ENCODE peak calls at places on chromosome 13, in six cellular contexts. N is choroid plexus epithelial cell, J is astrocyte of the spinal cord, D is adrenal gland, S is PC-3, Y is AG10803. V is an unnamed sample.

GRCh38 chr13:111066544-111066943 is 48.6 kb upstream of the ARHGEF7 start:
- DNase-seq in J (no peak), S (no peak), D (peak), Y (no peak), N (peak), V (no peak)

GRCh38 chr13:38366954-38367645 is 17.4 kb downstream of the UFM1 start:
- DNase-seq in S (peak), N (peak), J (peak), D (no peak), Y (peak), V (peak)

GRCh38 chr13:28540612-28541011 is 45.7 kb upstream of the FLT1 start:
- DNase-seq in S (peak), Y (no peak), J (no peak), D (no peak), N (peak), V (no peak)

GRCh38 chr13:97434417-97435296 is 688 bp downstream of the RAP2A start:
- DNase-seq in J (peak), N (peak), S (peak), D (peak), Y (no peak), V (peak)

GRCh38 chr13:66424417-66424816 is 805.7 kb downstream of the PCDH9 start:
- DNase-seq in Y (peak), D (no peak), S (peak), N (peak), J (peak), V (peak)

GRCh38 chr13:99431927-99432636 is 69.2 kb upstream of the TM9SF2 start:
- DNase-seq in J (no peak), N (no peak), S (no peak), Y (peak), D (no peak), V (no peak)

GRCh38 chr13:65595881-65596280 is 1634.3 kb downstream of the PCDH9 start:
- DNase-seq in Y (peak), N (peak), D (no peak), J (peak), S (no peak), V (no peak)

GRCh38 chr13:113297370-113297871 is 382 bp downstream of the LAMP1 start:
- DNase-seq in S (no peak), J (peak), N (peak), D (peak), Y (peak), V (peak)

GRCh38 chr13:113897966-113898365 is 34.1 kb upstream of the GAS6 start:
- DNase-seq in N (no peak), J (no peak), Y (no peak), S (peak), D (no peak), V (no peak)

GRCh38 chr13:24050292-24050711 is 110.2 kb upstream of the SPATA13 start:
- DNase-seq in J (peak), Y (peak), N (peak), D (peak), S (peak), V (peak)

GRCh38 chr13:35818577-35819165 is 312.5 kb downstream of the DCLK1 start:
- DNase-seq in D (no peak), Y (peak), S (peak), J (peak), N (peak), V (peak)

GRCh38 chr13:26853272-26853818 is 92.8 kb upstream of the GPR12 start:
- DNase-seq in S (no peak), Y (no peak), N (no peak), J (no peak), D (no peak), V (no peak)

GRCh38 chr13:51625555-51626345 is 41.5 kb downstream of the WDFY2 start:
- DNase-seq in J (peak), S (no peak), D (peak), Y (no peak), N (no peak), V (peak)

GRCh38 chr13:30862707-30863106 is 43.4 kb upstream of the MEDAG start:
- DNase-seq in S (no peak), N (peak), D (no peak), J (peak), Y (no peak), V (no peak)

GRCh38 chr13:111663505-111663904 is 343.1 kb downstream of the TEX29 start:
- DNase-seq in N (no peak), J (no peak), S (no peak), D (no peak), Y (no peak), V (no peak)

GRCh38 chr13:30615851-30616311 is 1.8 kb upstream of the USPL1 start:
- DNase-seq in Y (peak), D (no peak), N (peak), S (peak), J (peak), V (peak)

GRCh38 chr13:112168771-112169170 is 101.8 kb downstream of the SOX1 start:
- DNase-seq in S (no peak), J (no peak), Y (no peak), N (no peak), D (no peak), V (no peak)

GRCh38 chr13:106997696-106998095 is 429.8 kb upstream of the ARGLU1 start:
- DNase-seq in J (no peak), S (no peak), D (no peak), Y (no peak), N (no peak), V (no peak)

GRCh38 chr13:48505597-48506091 is 27.2 kb downstream of the RCBTB2 start:
- DNase-seq in Y (peak), D (peak), N (no peak), J (no peak), S (no peak), V (no peak)

DNA sequence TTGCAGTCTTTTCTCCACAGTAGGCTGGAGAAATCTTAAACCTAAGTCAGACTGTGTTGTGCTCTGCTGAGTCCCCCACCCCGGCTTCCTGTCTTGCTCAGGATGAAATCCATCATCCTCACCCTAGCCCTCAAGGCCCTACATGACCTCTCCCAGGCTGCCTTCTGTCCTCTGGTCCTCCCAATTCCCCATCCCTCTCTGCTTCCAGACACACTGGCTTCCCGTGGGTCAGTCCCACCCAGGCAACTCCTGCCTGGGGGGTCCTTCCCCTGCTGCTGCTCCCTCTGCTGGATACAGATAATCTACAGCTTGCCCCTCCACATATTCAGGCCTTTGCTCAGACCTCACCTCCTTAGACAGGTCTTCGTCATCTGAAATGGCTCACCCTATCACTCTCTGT is 18.4 kb upstream of the CBY2 start:
- DNase-seq in Y (no peak), D (no peak), J (no peak), N (no peak), S (no peak), V (no peak)
- TF ChIP-seq CTCF in Y (no peak), D (no peak), J (peak), N (peak), S (peak), V (peak)

DNA sequence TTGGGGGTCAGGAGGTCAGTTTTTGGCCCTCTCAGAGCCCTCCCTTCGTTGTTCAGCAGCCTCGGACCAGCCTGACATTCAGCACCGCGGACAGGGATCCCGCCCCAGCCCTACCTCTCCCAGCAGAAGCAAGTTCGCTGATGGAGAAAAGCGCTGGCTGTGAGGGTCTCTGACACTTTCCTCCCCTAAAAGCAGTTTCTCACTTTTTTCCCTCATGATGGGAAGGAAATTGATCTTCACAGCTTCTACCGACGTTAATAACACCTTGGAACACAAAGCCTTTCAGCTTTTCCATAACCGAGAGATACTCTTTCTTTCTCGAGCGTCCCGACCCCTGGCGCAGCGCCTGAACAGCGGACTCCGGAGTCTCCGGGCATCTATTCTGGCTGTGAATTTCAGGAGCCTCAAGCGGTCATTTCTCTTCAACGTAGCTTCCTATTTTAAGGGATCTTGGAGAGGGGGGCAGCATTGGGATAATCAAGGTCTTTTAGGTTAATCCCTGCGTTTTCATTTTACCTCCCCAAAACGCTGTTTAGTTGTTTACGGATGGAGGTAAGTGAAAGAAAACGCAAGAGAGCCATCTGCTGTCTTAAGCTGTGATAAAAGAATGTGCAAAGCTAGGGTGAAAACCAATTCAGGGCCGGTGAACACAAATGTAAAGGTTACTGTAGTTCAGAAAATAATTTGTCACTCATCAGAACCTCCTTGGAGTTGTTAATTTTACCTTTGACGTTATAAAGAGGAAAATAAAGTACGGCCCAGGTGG is 467.2 kb downstream of the ITGBL1 start:
- DNase-seq in S (no peak), Y (peak), D (no peak), N (peak), J (peak), V (peak)
- TF ChIP-seq CTCF in S (peak), Y (no peak), D (no peak), N (peak), J (peak), V (no peak)

GRCh38 chr13:42973581-42973980 is 18.5 kb downstream of the EPSTI1 start:
- DNase-seq in N (peak), S (no peak), D (no peak), J (no peak), Y (no peak), V (no peak)

GRCh38 chr13:42971670-42972355 is 20.2 kb downstream of the EPSTI1 start:
- DNase-seq in N (peak), Y (peak), J (no peak), D (no peak), S (no peak), V (peak)

GRCh38 chr13:42969558-42970172 is 22.4 kb downstream of the EPSTI1 start:
- DNase-seq in D (peak), J (peak), N (peak), Y (peak), S (peak), V (peak)

GRCh38 chr13:42968906-42969305 is 23.1 kb downstream of the EPSTI1 start:
- DNase-seq in S (peak), Y (no peak), J (no peak), D (no peak), N (no peak), V (no peak)

DNA sequence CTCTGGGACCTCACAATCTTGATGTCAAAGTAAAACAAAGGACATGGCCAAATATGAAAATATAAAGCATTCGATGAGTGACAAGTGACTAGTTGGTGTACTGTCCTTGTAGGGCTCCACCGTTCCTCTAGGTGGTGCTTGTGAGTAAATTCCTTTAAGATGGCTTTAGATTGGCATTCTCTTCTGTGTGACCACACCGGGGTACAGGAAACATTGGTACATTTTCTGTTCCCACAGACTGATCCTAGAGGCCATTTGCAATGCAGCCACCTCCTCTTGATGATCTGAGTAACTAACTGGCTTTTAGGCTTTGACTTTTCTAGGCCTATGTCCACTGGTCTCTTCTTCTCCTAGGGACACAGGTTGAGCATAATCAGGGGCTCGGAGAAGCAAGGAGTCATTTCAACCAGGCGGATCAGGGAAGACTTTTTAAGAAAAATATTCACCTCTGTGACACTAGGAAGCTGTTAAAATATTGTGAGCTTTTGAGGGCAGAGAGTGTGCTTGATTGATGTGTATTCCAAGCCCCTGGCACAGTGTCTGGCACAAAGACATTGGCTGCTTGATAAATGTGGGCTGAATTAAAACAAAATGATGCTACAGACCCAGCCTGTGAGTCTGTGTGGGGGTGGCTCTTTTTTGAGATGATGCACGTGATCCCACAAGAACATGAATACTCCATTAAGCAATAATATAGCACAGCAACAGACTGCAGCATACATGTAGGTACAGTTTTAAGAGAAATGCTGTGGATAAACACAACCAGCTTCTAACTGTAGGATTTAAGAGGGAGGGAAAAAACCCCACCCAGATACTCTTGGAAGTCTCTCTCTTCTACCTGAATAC is 21.0 kb downstream of the EPSTI1 start:
- DNase-seq in D (no peak), N (peak), Y (peak), S (peak), J (peak), V (peak)
- TF ChIP-seq CTCF in D (peak), N (peak), Y (peak), S (peak), J (peak), V (peak)

GRCh38 chr13:49792550-49793324 is at the start of gene KPNA3:
- DNase-seq in D (peak), S (peak), N (peak), J (peak), Y (peak), V (peak)
- TF ChIP-seq CTCF in D (no peak), S (no peak), N (no peak), J (no peak), Y (no peak), V (no peak)

GRCh38 chr13:53368948-53369347 is 340.3 kb downstream of the OLFM4 start:
- DNase-seq in Y (no peak), S (no peak), N (no peak), D (no peak), J (no peak), V (peak)
- TF ChIP-seq CTCF in Y (no peak), S (no peak), N (no peak), D (no peak), J (no peak), V (no peak)

GRCh38 chr13:61795580-61795979 is 379.9 kb upstream of the PCDH20 start:
- DNase-seq in J (no peak), S (no peak), Y (no peak), N (peak), D (no peak), V (peak)

GRCh38 chr13:61797397-61797796 is 381.7 kb upstream of the PCDH20 start:
- DNase-seq in N (no peak), J (no peak), S (no peak), Y (no peak), D (no peak), V (no peak)
- TF ChIP-seq CTCF in N (no peak), J (no peak), S (no peak), Y (no peak), D (no peak), V (no peak)

V was measured in MCF 10A.